ENCODE peak calls at places on chromosomes 7 and 10, in seven cellular contexts. S is GM23248, L is MM.1S, W is SK-N-SH, C is PC-3, F is HCT116, N is OCI-LY7. U is an unnamed sample.

GRCh38 chr10:28668363-28669226 is 8.7 kb upstream of the BAMBI start:
- DNase-seq in S (peak), L (no peak), W (peak), C (no peak), F (no peak), N (no peak), U (peak)

GRCh38 chr10:3876563-3876962 is 91.6 kb upstream of the KLF6 start:
- DNase-seq in S (peak), L (no peak), W (no peak), C (no peak), F (no peak), N (no peak), U (no peak)

GRCh38 chr10:122786269-122786668 is 59.4 kb downstream of the CUZD1 start:
- DNase-seq in S (peak), L (peak), W (no peak), C (peak), F (no peak), N (peak), U (peak)

GRCh38 chr10:111034598-111035310 is 42.1 kb upstream of the ADRA2A start:
- DNase-seq in S (peak), L (no peak), W (no peak), C (no peak), F (no peak), N (no peak), U (no peak)

GRCh38 chr10:8499312-8499711 is 444.8 kb downstream of the GATA3 start:
- DNase-seq in S (no peak), L (no peak), W (no peak), C (peak), F (no peak), N (no peak), U (no peak)

GRCh38 chr7:130180571-130180971 is 24.6 kb downstream of the TMEM209 start:
- DNase-seq in S (peak), L (no peak), W (no peak), C (peak), F (no peak), N (no peak), U (no peak)

GRCh38 chr10:115831025-115831424 is 442.0 kb downstream of the GFRA1 start:
- DNase-seq in S (no peak), L (no peak), W (no peak), C (no peak), F (no peak), N (no peak), U (no peak)

GRCh38 chr7:70520604-70521003 is 611.3 kb upstream of the GALNT17 start:
- DNase-seq in S (peak), L (no peak), W (no peak), C (no peak), F (no peak), N (no peak), U (no peak)

GRCh38 chr10:74994714-74995308 is 116.6 kb upstream of the SAMD8 start:
- DNase-seq in S (no peak), L (no peak), W (no peak), C (peak), F (no peak), N (no peak), U (no peak)

GRCh38 chr7:133564484-133564883 is 311.6 kb downstream of the EXOC4 start:
- DNase-seq in S (no peak), L (no peak), W (no peak), C (peak), F (no peak), N (no peak), U (no peak)

GRCh38 chr7:101201695-101202602 is 1.1 kb upstream of the MOGAT3 start:
- DNase-seq in S (peak), L (no peak), W (peak), C (no peak), F (no peak), N (no peak), U (no peak)

GRCh38 chr10:76036962-76037361 is 605.5 kb downstream of the LRMDA start:
- DNase-seq in S (no peak), L (no peak), W (no peak), C (peak), F (no peak), N (no peak), U (peak)

GRCh38 chr10:50988792-50989191 is 85.5 kb upstream of the PRKG1 start:
- DNase-seq in S (peak), L (peak), W (peak), C (peak), F (no peak), N (no peak), U (peak)

GRCh38 chr10:14369881-14370280 is 39.2 kb upstream of the FRMD4A start:
- DNase-seq in S (no peak), L (no peak), W (no peak), C (no peak), F (no peak), N (no peak), U (no peak)

GRCh38 chr7:22885824-22886255 is 63.2 kb upstream of the TOMM7 start:
- DNase-seq in S (no peak), L (peak), W (no peak), C (no peak), F (no peak), N (peak), U (no peak)

GRCh38 chr10:24505759-24506158 is 217.9 kb downstream of the ARHGAP21 start:
- DNase-seq in S (no peak), L (no peak), W (no peak), C (no peak), F (no peak), N (no peak), U (no peak)
- TF ChIP-seq EZH2phosphoT487 in S (no peak), L (no peak), W (no peak), C (no peak), F (no peak), N (no peak), U (no peak)

DNA sequence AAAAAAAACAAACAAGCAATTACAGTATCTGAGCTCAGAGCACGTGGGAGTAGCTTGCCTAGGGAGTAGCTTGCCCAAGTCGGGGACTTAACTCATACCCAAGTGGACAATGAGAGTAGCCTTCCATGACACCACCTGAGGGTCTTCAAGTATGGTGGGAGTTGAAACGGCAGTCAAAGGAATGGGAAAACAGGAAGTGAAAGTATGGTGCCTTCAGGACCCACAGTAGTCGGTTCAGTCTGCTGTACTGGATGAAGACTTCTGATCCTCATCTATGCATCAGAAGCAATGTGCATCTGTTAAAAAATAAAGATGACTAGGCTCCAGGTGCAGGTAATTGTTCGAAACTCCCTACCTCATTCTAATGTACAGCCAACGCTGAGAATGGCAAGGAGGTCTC is 10.5 kb downstream of the VOPP1 start:
- DNase-seq in S (no peak), L (no peak), W (no peak), C (no peak), F (no peak), N (peak), U (no peak)
- TF ChIP-seq EZH2phosphoT487 in S (no peak), L (no peak), W (no peak), C (no peak), F (no peak), N (no peak), U (no peak)

GRCh38 chr10:43610636-43611035 is 4.4 kb downstream of the ZNF485 start:
- DNase-seq in S (peak), L (no peak), W (no peak), C (no peak), F (no peak), N (no peak), U (no peak)
- TF ChIP-seq EZH2phosphoT487 in S (no peak), L (no peak), W (no peak), C (no peak), F (no peak), N (no peak), U (no peak)

GRCh38 chr7:2601907-2602735 is 29.7 kb upstream of the TTYH3 start:
- DNase-seq in S (no peak), L (no peak), W (peak), C (peak), F (no peak), N (no peak), U (no peak)

GRCh38 chr7:2603388-2603965 is 28.3 kb upstream of the TTYH3 start:
- DNase-seq in S (no peak), L (no peak), W (no peak), C (no peak), F (no peak), N (no peak), U (no peak)

GRCh38 chr7:2598175-2598823 is 33.5 kb upstream of the TTYH3 start:
- DNase-seq in S (no peak), L (no peak), W (no peak), C (no peak), F (no peak), N (no peak), U (no peak)

GRCh38 chr7:2602736-2603387 is 28.9 kb upstream of the TTYH3 start:
- DNase-seq in S (no peak), L (no peak), W (peak), C (no peak), F (no peak), N (no peak), U (no peak)

DNA sequence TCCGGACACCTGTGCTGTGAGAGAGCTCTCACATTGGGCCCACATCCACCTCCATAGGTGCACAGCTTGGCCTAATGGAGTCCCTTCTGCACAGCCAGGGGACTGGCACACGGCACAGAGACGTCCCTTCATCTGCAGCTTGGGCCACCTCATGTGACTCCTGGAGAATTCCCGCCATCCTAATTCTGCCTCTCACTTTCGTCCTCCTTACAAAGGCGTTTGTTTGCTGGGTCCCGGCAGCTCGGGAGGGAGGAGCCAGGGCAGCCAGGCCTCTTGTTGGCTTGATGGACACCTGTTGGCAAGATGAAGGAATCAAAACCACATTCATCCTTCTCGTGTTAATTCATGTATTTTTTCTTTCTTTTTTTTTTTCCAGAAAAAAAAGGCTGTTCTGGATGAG is 30.7 kb upstream of the TTYH3 start:
- DNase-seq in S (no peak), L (no peak), W (no peak), C (no peak), F (no peak), N (no peak), U (no peak)
- TF ChIP-seq EZH2phosphoT487 in S (no peak), L (no peak), W (no peak), C (no peak), F (no peak), N (no peak), U (no peak)

DNA sequence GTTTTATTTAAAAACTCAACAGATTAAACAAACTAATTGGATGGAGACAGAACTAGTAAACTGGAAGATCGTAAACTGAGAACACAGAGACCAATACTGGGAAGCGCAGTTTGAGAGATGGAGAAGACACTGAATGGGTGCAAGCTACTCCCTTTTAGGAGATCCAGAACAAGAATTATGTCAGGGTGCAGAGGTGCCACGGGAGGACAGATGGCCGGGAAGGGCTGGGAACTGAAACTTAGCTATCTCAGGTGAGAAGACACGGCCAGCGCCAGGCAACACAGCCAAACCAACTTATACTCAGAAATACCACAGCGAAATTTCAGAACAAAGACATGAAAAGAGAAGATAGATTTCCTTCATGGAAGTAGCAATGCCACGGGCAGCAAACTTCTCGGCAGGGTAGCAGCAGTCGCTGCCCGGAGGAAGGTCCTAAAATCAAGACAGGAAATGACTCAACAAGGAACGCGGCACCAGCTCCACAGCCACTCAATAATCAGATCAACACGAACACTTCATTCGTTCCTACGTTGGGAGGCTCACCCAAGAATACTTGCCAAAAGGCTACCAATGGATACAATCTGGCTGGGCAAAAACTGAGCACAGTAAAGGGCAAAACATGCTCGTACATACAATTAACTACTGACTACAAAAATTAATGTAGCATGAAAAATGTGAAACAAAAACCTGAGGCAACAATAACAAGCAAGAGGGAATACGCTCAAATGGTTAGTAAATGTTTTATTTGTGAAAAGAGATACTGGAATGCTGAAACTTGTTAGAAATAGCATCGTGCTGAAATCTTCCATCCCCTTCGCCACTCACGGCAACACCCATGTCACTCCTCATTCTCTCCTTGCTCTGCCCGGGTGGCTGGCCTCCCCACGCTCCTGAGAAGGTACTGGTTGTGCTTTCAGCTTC is 2.2 kb upstream of the LRRC27 start:
- DNase-seq in S (peak), L (peak), W (no peak), C (peak), F (no peak), N (peak), U (no peak)
- TF ChIP-seq EZH2phosphoT487 in S (no peak), L (no peak), W (no peak), C (no peak), F (no peak), N (no peak), U (no peak)

GRCh38 chr7:80548790-80549530 is 37.1 kb upstream of the GNAT3 start:
- DNase-seq in S (peak), L (no peak), W (no peak), C (peak), F (no peak), N (no peak), U (no peak)

GRCh38 chr7:80550005-80550404 is 38.1 kb upstream of the GNAT3 start:
- DNase-seq in S (no peak), L (no peak), W (no peak), C (no peak), F (no peak), N (no peak), U (no peak)

GRCh38 chr7:80558116-80558515 is 46.3 kb upstream of the GNAT3 start:
- DNase-seq in S (no peak), L (no peak), W (no peak), C (no peak), F (no peak), N (no peak), U (no peak)

DNA sequence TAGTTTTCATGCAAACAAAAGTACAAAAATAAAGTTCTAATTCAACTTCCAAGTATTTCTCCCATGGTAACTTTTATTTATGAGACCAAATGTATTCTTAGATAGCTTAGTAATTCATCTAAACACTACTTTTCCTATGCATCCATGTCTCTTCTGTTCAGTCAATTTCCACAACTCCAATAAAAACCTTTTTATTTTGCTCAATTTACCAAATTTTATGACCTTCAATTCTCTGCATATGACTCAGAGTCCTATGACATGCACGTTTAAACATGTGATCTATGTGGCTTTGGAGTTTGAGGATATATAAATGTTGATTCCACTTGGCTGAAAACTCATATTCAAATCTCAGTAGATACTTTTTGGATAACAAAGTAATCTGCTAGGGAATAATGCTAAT is 40.4 kb upstream of the GNAT3 start:
- DNase-seq in S (peak), L (no peak), W (no peak), C (peak), F (no peak), N (no peak), U (no peak)
- TF ChIP-seq EZH2phosphoT487 in S (no peak), L (no peak), W (no peak), C (no peak), F (no peak), N (no peak), U (no peak)

DNA sequence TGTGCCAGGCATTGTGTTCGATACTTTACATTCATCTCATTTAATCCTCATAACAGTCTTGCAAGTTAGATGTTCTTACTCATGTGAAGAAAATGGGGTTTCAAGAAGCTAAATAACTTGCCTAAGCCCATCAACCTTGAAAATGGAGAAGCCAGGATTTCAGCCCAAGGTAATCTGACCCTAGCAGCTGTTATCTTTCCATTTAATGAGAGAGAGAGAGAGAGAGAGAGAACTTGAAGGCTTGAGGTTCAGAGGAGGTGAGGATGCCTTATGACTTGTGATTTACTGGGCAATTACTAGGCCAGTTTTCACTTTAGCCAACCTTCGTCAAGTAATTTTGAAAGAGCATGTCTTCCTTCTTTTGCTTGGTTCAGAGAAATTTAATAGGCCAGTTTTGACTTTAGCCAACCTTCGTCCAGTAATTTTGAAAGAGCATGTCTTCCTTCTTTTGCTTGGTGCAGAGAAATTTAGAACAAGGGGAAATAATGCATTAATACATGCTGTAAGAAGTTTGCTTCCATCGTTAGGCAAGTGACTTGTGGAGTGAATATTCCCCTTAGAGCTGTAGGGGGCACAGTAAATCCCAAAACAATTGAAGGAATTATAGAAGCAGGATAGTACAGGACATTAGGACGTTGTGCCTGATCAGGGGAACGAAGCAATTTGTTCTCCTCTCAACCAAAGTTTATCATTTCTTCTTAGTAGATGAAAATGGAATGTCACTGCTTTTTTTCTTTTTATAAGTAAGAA is 143.0 kb upstream of the BMPER start:
- DNase-seq in S (no peak), L (no peak), W (no peak), C (no peak), F (no peak), N (no peak), U (no peak)
- TF ChIP-seq EZH2phosphoT487 in S (no peak), L (no peak), W (no peak), C (no peak), F (no peak), N (no peak), U (no peak)